ENCODE peak calls at places on chromosomes 1 and 21, in ten cellular contexts. B is upper lobe of right lung; T is amygdala; H is activated CD4-positive, alpha-beta T cell treated with anti-CD3 and anti-CD28 coated beads for 48 hours; J is astrocyte; C is fibroblast of pulmonary artery; D is H9; W is ELR; Q is NCI-H1694; V is CD4-positive, alpha-beta T cell. A is an unnamed sample.

GRCh38 chr1:152539901-152540300 is 25.6 kb downstream of the CRCT1 start:
- DNase-seq in B (no peak), J (no peak), H (no peak), Q (no peak), V (no peak), T (no peak), W (no peak), D (no peak), C (no peak), A (no peak)

GRCh38 chr1:231584117-231584516 is 42.5 kb upstream of the DISC1 start:
- DNase-seq in J (peak), Q (peak), D (no peak), W (peak), V (no peak), B (no peak), H (no peak), C (peak), T (no peak), A (peak)

GRCh38 chr1:6824665-6825368 is 39.6 kb downstream of the CAMTA1 start:
- DNase-seq in Q (no peak), J (no peak), H (no peak), T (no peak), W (no peak), V (no peak), D (no peak), C (no peak), B (no peak), A (no peak)

GRCh38 chr1:77673716-77674355 is 8.6 kb downstream of the ZZZ3 start:
- DNase-seq in T (no peak), V (no peak), C (no peak), D (no peak), Q (no peak), H (no peak), W (no peak), J (no peak), B (no peak), A (no peak)

GRCh38 chr1:1462318-1462966 is 9.1 kb upstream of the ATAD3B start:
- DNase-seq in C (peak), Q (no peak), B (peak), H (no peak), D (no peak), T (no peak), W (peak), V (no peak), J (no peak), A (no peak)

GRCh38 chr1:71641013-71641412 is 560.2 kb upstream of the ZRANB2 start:
- DNase-seq in T (no peak), H (no peak), D (no peak), B (no peak), V (no peak), W (no peak), Q (peak), J (no peak), C (no peak), A (no peak)

GRCh38 chr1:210448293-210448892 is 119.7 kb downstream of the HHAT start:
- DNase-seq in W (peak), T (no peak), B (no peak), Q (peak), D (no peak), C (peak), J (peak), H (peak), V (no peak), A (peak)

GRCh38 chr1:51070011-51070410 is 32.0 kb upstream of the C1orf185 start:
- DNase-seq in C (no peak), D (no peak), H (no peak), B (no peak), W (no peak), T (no peak), J (no peak), Q (no peak), V (no peak), A (no peak)

GRCh38 chr1:220233927-220234326 is 38.3 kb downstream of the RAB3GAP2 start:
- DNase-seq in Q (no peak), T (no peak), W (no peak), C (no peak), V (no peak), B (no peak), J (no peak), H (no peak), D (no peak), A (no peak)

GRCh38 chr1:206784471-206784903 is 12.2 kb upstream of the IL10 start:
- DNase-seq in J (no peak), H (peak), V (peak), D (no peak), W (no peak), Q (no peak), T (no peak), B (no peak), C (no peak), A (no peak)

GRCh38 chr1:43238104-43238503 is 31.7 kb upstream of the TMEM125 start:
- DNase-seq in Q (peak), V (peak), J (peak), C (peak), B (no peak), T (peak), D (peak), H (peak), W (peak), A (peak)

GRCh38 chr1:229093546-229094336 is 177.2 kb upstream of the RAB4A start:
- DNase-seq in H (no peak), J (no peak), B (no peak), C (no peak), T (no peak), D (peak), W (no peak), V (no peak), Q (no peak), A (no peak)

GRCh38 chr21:32172106-32172505 is 106.7 kb downstream of the MIS18A start:
- DNase-seq in W (no peak), B (no peak), V (no peak), J (no peak), Q (no peak), D (no peak), T (no peak), C (no peak), H (no peak), A (no peak)

GRCh38 chr1:239987103-239987745 is 104.5 kb upstream of the FMN2 start:
- DNase-seq in J (peak), B (no peak), C (peak), V (no peak), H (peak), D (no peak), Q (peak), T (no peak), W (peak), A (peak)

GRCh38 chr1:165712764-165713163 is 14.4 kb upstream of the ALDH9A1 start:
- DNase-seq in J (no peak), T (no peak), H (no peak), W (no peak), B (no peak), C (no peak), D (no peak), Q (no peak), V (no peak), A (no peak)

GRCh38 chr1:69791311-69791710 is 223.6 kb downstream of the LRRC7 start:
- DNase-seq in Q (no peak), W (peak), T (no peak), B (no peak), J (peak), D (no peak), V (no peak), H (no peak), C (peak), A (no peak)

GRCh38 chr1:8020032-8020431 is 6.1 kb downstream of the ERRFI1 start:
- DNase-seq in T (no peak), V (no peak), B (no peak), J (peak), D (no peak), W (peak), C (peak), H (no peak), Q (no peak), A (no peak)

GRCh38 chr1:4395676-4396075 is 258.7 kb upstream of the AJAP1 start:
- DNase-seq in V (no peak), J (no peak), C (no peak), H (no peak), B (no peak), D (no peak), Q (peak), W (no peak), T (no peak), A (no peak)